ENCODE peak calls at places on chromosomes 1 and 21, in five cellular contexts. X is MM.1S, N is brain microvascular endothelial cell, P is psoas muscle, G is fibroblast of lung. B is an unnamed sample.

GRCh38 chr1:104100079-104100478 is 350.4 kb downstream of the AMY1C start:
- DNase-seq in G (no peak), P (no peak), X (no peak), N (no peak), B (no peak)

GRCh38 chr1:84782311-84782771 is 92.1 kb upstream of the SSX2IP start:
- DNase-seq in N (peak), X (peak), G (peak), P (peak), B (peak)

GRCh38 chr1:243725075-243725474 is 125.0 kb downstream of the AKT3 start:
- DNase-seq in N (no peak), X (peak), P (no peak), G (no peak), B (no peak)

GRCh38 chr1:205484985-205485967 is 19.2 kb upstream of the CDK18 start:
- DNase-seq in N (peak), G (peak), P (peak), X (peak), B (peak)

GRCh38 chr1:55443175-55443933 is 228.2 kb upstream of the USP24 start:
- DNase-seq in N (peak), X (no peak), G (peak), P (peak), B (no peak)

GRCh38 chr1:32334864-32335618 is 992 bp downstream of the MARCKSL1 start:
- DNase-seq in N (no peak), X (peak), P (peak), G (peak), B (peak)

GRCh38 chr1:15249032-15249601 is 2.1 kb downstream of the FHAD1 start:
- DNase-seq in P (no peak), X (peak), N (peak), G (peak), B (peak)

GRCh38 chr1:82227696-82228095 is 427.0 kb downstream of the ADGRL2 start:
- DNase-seq in P (no peak), N (peak), G (peak), X (no peak), B (no peak)

GRCh38 chr1:202076050-202076511 is 46.6 kb upstream of the GPR37L1 start:
- DNase-seq in N (peak), G (peak), P (no peak), X (no peak), B (no peak)

GRCh38 chr1:53896673-53897229 is 2.8 kb downstream of the DIO1 start:
- DNase-seq in G (peak), X (no peak), P (no peak), N (no peak), B (no peak)

GRCh38 chr1:213951876-213952275 is 35.9 kb upstream of the PROX1 start:
- DNase-seq in G (no peak), N (no peak), X (no peak), P (no peak), B (no peak)

GRCh38 chr1:9120312-9120958 is 8.5 kb downstream of the GPR157 start:
- DNase-seq in X (no peak), P (peak), G (no peak), N (no peak), B (no peak)

GRCh38 chr1:8646996-8647395 is 170.4 kb downstream of the RERE start:
- DNase-seq in X (no peak), G (no peak), P (no peak), N (no peak), B (no peak)

GRCh38 chr1:234861024-234861620 is 251.1 kb upstream of the IRF2BP2 start:
- DNase-seq in N (no peak), P (no peak), X (no peak), G (no peak), B (no peak)

GRCh38 chr1:226778657-226779058 is 39.6 kb upstream of the ITPKB start:
- DNase-seq in G (peak), P (no peak), N (peak), X (no peak), B (no peak)

GRCh38 chr1:226696552-226696951 is 42.5 kb downstream of the ITPKB start:
- DNase-seq in P (no peak), X (no peak), G (no peak), N (no peak), B (no peak)

GRCh38 chr1:41792485-41792770 is 126.3 kb downstream of the HIVEP3 start:
- DNase-seq in P (no peak), X (no peak), G (no peak), N (no peak), B (no peak)

GRCh38 chr1:113675299-113675698 is 84.0 kb downstream of the PHTF1 start:
- DNase-seq in N (no peak), G (peak), X (no peak), P (no peak), B (no peak)

GRCh38 chr1:220045356-220046051 is 801 bp downstream of the EPRS1 start:
- DNase-seq in G (no peak), N (no peak), P (no peak), X (peak), B (peak)

GRCh38 chr1:28983091-28983490 is 68.7 kb downstream of the EPB41 start:
- DNase-seq in N (no peak), P (no peak), X (no peak), G (no peak), B (no peak)

GRCh38 chr1:204094262-204095247 is 21.6 kb downstream of the SOX13 start:
- DNase-seq in G (no peak), P (no peak), N (no peak), X (no peak), B (no peak)

GRCh38 chr1:205693421-205693991 is 13.2 kb upstream of the SLC45A3 start:
- DNase-seq in P (no peak), G (no peak), X (no peak), N (no peak), B (no peak)

GRCh38 chr1:39635871-39636210 is 3.6 kb downstream of the HEYL start:
- DNase-seq in X (no peak), P (no peak), N (no peak), G (no peak), B (no peak)

GRCh38 chr1:230215049-230215448 is 148.0 kb downstream of the GALNT2 start:
- DNase-seq in N (peak), X (no peak), P (peak), G (peak), B (no peak)

GRCh38 chr21:23743821-23744220 is 1863.5 kb downstream of the MRPL39 start:
- DNase-seq in P (no peak), G (no peak), X (no peak), N (no peak), B (no peak)

GRCh38 chr1:28986296-28986910 is 72.0 kb downstream of the EPB41 start:
- DNase-seq in P (no peak), N (no peak), G (no peak), X (peak), B (peak)

GRCh38 chr1:39105841-39106765 is 80.0 kb downstream of the NDUFS5 start:
- DNase-seq in P (peak), G (peak), N (no peak), X (peak), B (peak)

GRCh38 chr1:23657659-23658275 is 33.8 kb upstream of the RPL11 start:
- DNase-seq in P (peak), X (peak), G (peak), N (peak), B (peak)

GRCh38 chr21:39180429-39181019 is 2.7 kb downstream of the PSMG1 start:
- DNase-seq in N (no peak), G (no peak), X (peak), P (no peak), B (no peak)
- TF ChIP-seq CTCF in N (peak), G (no peak), X (peak), P (no peak), B (peak)

GRCh38 chr1:90476411-90476810 is 240.7 kb downstream of the BARHL2 start:
- DNase-seq in N (no peak), X (no peak), P (no peak), G (no peak), B (no peak)

GRCh38 chr1:90476994-90477393 is 240.1 kb downstream of the BARHL2 start:
- DNase-seq in X (no peak), P (no peak), G (no peak), N (no peak), B (no peak)

GRCh38 chr1:90474731-90475130 is 242.4 kb downstream of the BARHL2 start:
- DNase-seq in X (no peak), N (no peak), G (no peak), P (no peak), B (no peak)

GRCh38 chr1:90474158-90474557 is 242.9 kb downstream of the BARHL2 start:
- DNase-seq in N (no peak), P (no peak), G (no peak), X (no peak), B (no peak)

DNA sequence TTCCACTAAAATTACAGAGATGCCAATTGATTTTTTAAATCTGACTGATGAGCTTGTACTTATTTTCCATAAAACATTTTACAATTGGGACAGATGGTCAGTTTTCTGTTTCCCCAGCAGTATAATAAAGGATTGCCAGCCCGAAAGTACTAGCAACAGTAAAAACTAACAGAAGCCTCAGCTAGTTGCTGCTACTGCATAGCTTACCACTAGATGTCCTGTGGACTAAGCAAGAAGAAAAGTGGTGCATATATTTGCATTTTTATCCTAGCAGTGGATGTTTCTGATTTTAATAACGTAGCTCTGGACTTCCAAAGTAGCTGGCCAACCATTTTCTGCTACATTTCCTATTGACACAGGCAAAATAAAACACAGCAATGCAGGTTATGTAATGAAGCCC is 241.5 kb downstream of the BARHL2 start:
- DNase-seq in G (peak), P (no peak), X (no peak), N (no peak), B (no peak)
- TF ChIP-seq CTCF in G (no peak), P (no peak), X (no peak), N (peak), B (peak)

GRCh38 chr1:212915245-212916091 is 34.9 kb upstream of the VASH2 start:
- DNase-seq in X (no peak), P (no peak), N (peak), G (peak), B (no peak)

GRCh38 chr1:212917134-212917485 is 33.2 kb upstream of the VASH2 start:
- DNase-seq in X (no peak), N (no peak), P (no peak), G (no peak), B (no peak)

GRCh38 chr1:212914789-212915188 is 35.6 kb upstream of the VASH2 start:
- DNase-seq in P (no peak), G (no peak), X (no peak), N (no peak), B (no peak)

GRCh38 chr1:212917858-212918257 is 32.5 kb upstream of the VASH2 start:
- DNase-seq in N (no peak), G (no peak), P (no peak), X (no peak), B (no peak)

DNA sequence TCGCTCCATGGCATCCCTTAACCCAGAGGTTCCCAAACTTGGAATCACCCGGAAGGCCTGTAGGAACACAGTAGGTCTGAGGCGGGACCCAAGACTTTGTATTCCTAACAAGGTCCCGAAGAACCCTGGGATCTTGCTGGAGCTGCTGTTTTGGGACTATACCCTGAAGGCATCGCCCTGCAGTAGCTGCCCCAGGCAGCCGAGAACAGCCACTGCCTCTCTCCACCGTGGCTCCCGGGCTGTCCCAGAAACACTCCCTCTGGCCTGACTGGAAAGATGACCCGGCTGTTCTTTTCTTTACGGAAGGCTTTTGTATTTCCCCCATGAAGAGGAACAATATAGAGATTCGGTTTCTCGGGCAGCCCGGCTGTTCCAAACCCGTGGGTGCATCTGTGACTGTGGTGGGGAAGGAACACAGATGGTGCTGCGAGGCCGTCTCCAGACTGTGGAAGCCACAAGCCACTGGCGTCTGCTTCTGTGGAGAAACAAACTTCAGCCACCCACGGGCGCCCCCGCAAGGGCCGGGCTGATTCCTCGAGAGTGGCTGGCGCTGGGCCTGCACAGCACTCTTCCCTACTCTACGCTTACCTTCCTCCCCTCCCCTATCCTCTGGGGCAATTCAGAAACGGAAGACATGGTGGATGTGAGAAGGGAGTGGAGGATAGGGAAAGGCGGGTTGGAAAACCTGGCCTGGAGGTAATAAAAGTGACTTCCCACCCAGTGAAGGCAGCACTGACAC is 33.8 kb upstream of the VASH2 start:
- DNase-seq in X (no peak), G (peak), P (peak), N (no peak), B (no peak)
- TF ChIP-seq CTCF in X (no peak), G (no peak), P (no peak), N (peak), B (no peak)

GRCh38 chr1:237851209-237851845 is 39.4 kb downstream of the ZP4 start:
- DNase-seq in G (peak), N (peak), P (no peak), X (peak), B (peak)
- TF ChIP-seq CTCF in G (peak), N (peak), P (no peak), X (peak), B (peak)

DNA sequence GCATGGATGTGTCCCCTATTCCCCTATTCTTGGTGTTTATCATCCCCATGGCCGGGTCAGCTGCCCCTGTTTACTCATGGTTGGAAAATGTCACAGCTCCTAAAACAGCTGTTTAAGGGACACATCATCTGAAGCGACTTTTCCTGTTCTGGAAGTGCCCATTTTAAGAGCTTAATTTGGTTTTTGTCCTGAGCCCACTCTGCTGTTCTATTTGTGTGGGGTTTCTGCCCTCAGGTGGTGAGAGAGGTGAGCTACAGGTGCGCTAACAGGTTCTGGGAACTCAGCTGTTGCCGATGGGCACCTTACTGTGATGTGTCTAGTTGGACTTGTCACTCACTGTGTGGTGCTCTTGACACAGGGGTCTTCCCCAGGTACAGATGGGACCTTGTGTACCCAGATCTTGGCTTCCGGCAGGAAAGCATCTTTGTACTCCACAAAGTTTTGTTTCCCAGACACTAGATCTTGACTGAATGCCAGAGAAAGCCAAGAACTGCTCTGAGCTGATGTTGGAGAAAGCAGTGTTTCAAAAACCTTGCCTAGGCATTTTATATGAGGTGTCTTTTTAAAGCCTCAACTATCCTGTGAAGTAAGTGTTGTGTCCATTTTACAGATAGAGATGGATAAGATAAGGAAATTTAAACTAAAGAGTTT is 59.0 kb upstream of the CD1D start:
- DNase-seq in N (peak), G (peak), X (peak), P (no peak), B (peak)
- TF ChIP-seq CTCF in N (peak), G (peak), X (peak), P (peak), B (peak)

GRCh38 chr1:27547220-27548116 is 56.5 kb downstream of the AHDC1 start:
- DNase-seq in X (no peak), P (no peak), G (no peak), N (no peak), B (no peak)
- TF ChIP-seq CTCF in X (no peak), P (peak), G (no peak), N (peak), B (peak)

GRCh38 chr1:50335914-50336313 is 87.3 kb downstream of the DMRTA2 start:
- DNase-seq in X (no peak), P (no peak), G (no peak), N (no peak), B (no peak)

GRCh38 chr1:50329332-50329932 is 93.8 kb downstream of the DMRTA2 start:
- DNase-seq in G (no peak), N (no peak), P (no peak), X (no peak), B (no peak)

GRCh38 chr1:50335036-50335435 is 88.2 kb downstream of the DMRTA2 start:
- DNase-seq in G (no peak), P (no peak), N (no peak), X (no peak), B (no peak)

GRCh38 chr1:50332941-50333594 is 90.2 kb downstream of the DMRTA2 start:
- DNase-seq in N (peak), P (peak), X (peak), G (peak), B (peak)

GRCh38 chr1:50333595-50333974 is 89.7 kb downstream of the DMRTA2 start:
- DNase-seq in G (peak), N (no peak), X (peak), P (peak), B (peak)
- TF ChIP-seq CTCF in G (peak), N (peak), X (peak), P (peak), B (peak)

GRCh38 chr1:112391603-112391940 is 4.4 kb upstream of the CTTNBP2NL start:
- DNase-seq in P (no peak), G (no peak), N (no peak), X (no peak), B (no peak)

GRCh38 chr1:112387807-112388206 is 8.2 kb upstream of the CTTNBP2NL start:
- DNase-seq in G (no peak), N (no peak), P (no peak), X (no peak), B (no peak)

GRCh38 chr1:112388436-112388835 is 7.6 kb upstream of the CTTNBP2NL start:
- DNase-seq in G (peak), X (no peak), N (peak), P (no peak), B (no peak)

GRCh38 chr1:112390775-112391602 is 5.0 kb upstream of the CTTNBP2NL start:
- DNase-seq in N (peak), P (peak), X (peak), G (peak), B (peak)

DNA sequence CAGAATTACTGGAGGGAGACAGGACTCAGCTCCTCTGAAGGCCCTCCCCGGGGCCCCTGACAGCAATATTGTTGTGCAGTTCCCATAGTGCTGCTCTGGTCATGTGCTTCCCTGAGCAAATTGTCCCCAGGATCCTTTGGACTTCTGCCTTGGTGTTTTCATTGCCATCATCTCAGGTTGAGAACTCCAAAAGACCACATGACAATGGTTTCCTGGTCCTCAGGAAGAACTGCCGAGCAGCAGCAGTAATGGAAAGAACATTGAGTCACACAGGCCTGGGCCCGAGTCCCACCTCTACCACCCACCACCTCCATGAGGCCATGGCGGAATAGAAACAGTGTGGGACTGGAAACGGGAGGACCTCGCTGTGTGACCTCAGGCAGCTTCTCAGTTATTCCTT is 6.3 kb upstream of the CTTNBP2NL start:
- DNase-seq in P (no peak), N (no peak), G (peak), X (no peak), B (no peak)
- TF ChIP-seq CTCF in P (no peak), N (no peak), G (no peak), X (no peak), B (no peak)